ENCODE peak calls at places on chromosomes 16 and 17, in five cellular contexts. I, J, K, H and F are unnamed samples.

GRCh38 chr17:10136258-10136981 is 62.0 kb downstream of the GAS7 start:
- DNase-seq in I (no peak), J (no peak), K (no peak), H (no peak), F (no peak)

GRCh38 chr17:58351710-58352017 is 337 bp downstream of the SUPT4H1 start:
- DNase-seq in I (no peak), J (no peak), K (no peak), H (no peak), F (peak)

GRCh38 chr16:67446968-67447507 is 16.1 kb downstream of the HSD11B2 start:
- DNase-seq in I (no peak), J (no peak), K (no peak), H (no peak), F (no peak)

GRCh38 chr16:50979806-50980620 is 171.1 kb downstream of the SALL1 start:
- DNase-seq in I (no peak), J (no peak), K (no peak), H (no peak), F (no peak)

GRCh38 chr17:9821921-9822320 is at the start of gene GSG1L2:
- DNase-seq in I (no peak), J (no peak), K (no peak), H (no peak), F (no peak)

GRCh38 chr17:38735161-38735997 is 5.2 kb downstream of the CISD3 start:
- DNase-seq in I (no peak), J (peak), K (no peak), H (peak), F (peak)

GRCh38 chr17:57259817-57260216 is 3.5 kb downstream of the MSI2 start:
- DNase-seq in I (no peak), J (no peak), K (no peak), H (no peak), F (no peak)

GRCh38 chr16:58109881-58110280 is 19.3 kb downstream of the CFAP20 start:
- DNase-seq in I (no peak), J (no peak), K (no peak), H (no peak), F (no peak)

GRCh38 chr17:45703806-45704205 is 80.3 kb upstream of the CRHR1 start:
- DNase-seq in I (no peak), J (no peak), K (no peak), H (no peak), F (no peak)

GRCh38 chr16:83513006-83513755 is 294.6 kb upstream of the HSBP1 start:
- DNase-seq in I (peak), J (no peak), K (no peak), H (no peak), F (peak)

GRCh38 chr17:27616414-27616813 is 14.6 kb upstream of the LGALS9 start:
- DNase-seq in I (no peak), J (no peak), K (no peak), H (no peak), F (no peak)

GRCh38 chr17:80184423-80184714 is 14.5 kb downstream of the CARD14 start:
- DNase-seq in I (no peak), J (no peak), K (no peak), H (no peak), F (no peak)

GRCh38 chr16:86317617-86318021 is 192.7 kb upstream of the FOXF1 start:
- DNase-seq in I (no peak), J (no peak), K (no peak), H (no peak), F (no peak)

GRCh38 chr16:14111713-14112538 is 40.8 kb downstream of the MRTFB start:
- DNase-seq in I (no peak), J (no peak), K (no peak), H (peak), F (no peak)

GRCh38 chr16:1333149-1333812 is at the start of gene BAIAP3:
- DNase-seq in I (no peak), J (no peak), K (no peak), H (no peak), F (no peak)

GRCh38 chr16:54822502-54823291 is 108.0 kb upstream of the IRX5 start:
- DNase-seq in I (no peak), J (no peak), K (no peak), H (no peak), F (no peak)

GRCh38 chr17:43170140-43170765 is 761 bp upstream of the NBR1 start:
- DNase-seq in I (peak), J (peak), K (peak), H (peak), F (peak)

GRCh38 chr17:17026163-17026562 is 16.1 kb upstream of the MPRIP start:
- DNase-seq in I (no peak), J (no peak), K (no peak), H (no peak), F (no peak)

GRCh38 chr16:86296263-86296662 is 214.1 kb upstream of the FOXF1 start:
- DNase-seq in I (no peak), J (no peak), K (no peak), H (no peak), F (no peak)

GRCh38 chr16:89921131-89921698 is 1.9 kb upstream of the TUBB3 start:
- DNase-seq in I (no peak), J (no peak), K (no peak), H (no peak), F (no peak)

GRCh38 chr16:81560979-81561657 is 116.5 kb downstream of the CMIP start:
- DNase-seq in I (no peak), J (no peak), K (no peak), H (no peak), F (peak)

GRCh38 chr17:8744086-8744781 is 402 bp downstream of the CCDC42 start:
- DNase-seq in I (no peak), J (no peak), K (no peak), H (no peak), F (no peak)

GRCh38 chr16:1177053-1177452 is 24.1 kb downstream of the CACNA1H start:
- DNase-seq in I (no peak), J (no peak), K (no peak), H (no peak), F (no peak)

GRCh38 chr16:27402964-27403600 is 1.1 kb downstream of the IL21R start:
- DNase-seq in I (no peak), J (no peak), K (no peak), H (no peak), F (no peak)

GRCh38 chr17:50690887-50691549 is 16.7 kb downstream of the ANKRD40 start:
- DNase-seq in I (no peak), J (no peak), K (no peak), H (no peak), F (no peak)

GRCh38 chr17:38674749-38675615 is at the start of gene EPOP:
- DNase-seq in I (peak), J (peak), K (peak), H (peak), F (peak)

GRCh38 chr16:79994413-79994812 is 393.9 kb upstream of the MAF start:
- DNase-seq in I (no peak), J (no peak), K (peak), H (peak), F (no peak)

GRCh38 chr17:80264048-80264792 is 3.6 kb downstream of the RNF213 start:
- DNase-seq in I (no peak), J (no peak), K (no peak), H (no peak), F (no peak)

GRCh38 chr16:75931043-75931442 is 204.8 kb upstream of the CPHXL start:
- DNase-seq in I (peak), J (no peak), K (no peak), H (no peak), F (peak)

GRCh38 chr17:31321481-31321880 is at the start of gene EVI2A:
- DNase-seq in I (peak), J (peak), K (no peak), H (peak), F (peak)

GRCh38 chr16:71627631-71628236 is 1.8 kb downstream of the MARVELD3 start:
- DNase-seq in I (no peak), J (no peak), K (no peak), H (no peak), F (no peak)

GRCh38 chr17:65403129-65403528 is 158.3 kb downstream of the AXIN2 start:
- DNase-seq in I (no peak), J (no peak), K (no peak), H (no peak), F (no peak)

GRCh38 chr17:21463204-21463661 is 87.1 kb downstream of the KCNJ12 start:
- DNase-seq in I (no peak), J (no peak), K (no peak), H (no peak), F (no peak)

GRCh38 chr17:59764292-59764741 is 56.9 kb downstream of the VMP1 start:
- DNase-seq in I (no peak), J (no peak), K (no peak), H (no peak), F (peak)

GRCh38 chr16:79466111-79466510 is 134.4 kb downstream of the MAF start:
- DNase-seq in I (no peak), J (no peak), K (no peak), H (no peak), F (no peak)

GRCh38 chr17:55546481-55546880 is 35.2 kb upstream of the SMIM36 start:
- DNase-seq in I (no peak), J (no peak), K (no peak), H (no peak), F (no peak)

GRCh38 chr16:22141746-22142145 is 20.6 kb upstream of the SDR42E2 start:
- DNase-seq in I (no peak), J (no peak), K (no peak), H (no peak), F (peak)

GRCh38 chr17:53749178-53749577 is 73.5 kb upstream of the KIF2B start:
- DNase-seq in I (no peak), J (no peak), K (no peak), H (no peak), F (peak)

GRCh38 chr17:2903193-2903974 is 107.1 kb downstream of the RAP1GAP2 start:
- DNase-seq in I (no peak), J (no peak), K (no peak), H (no peak), F (no peak)